ENCODE peak calls at places on chromosomes 5 and 9, in four cellular contexts. P is H1, X is HepG2, N is GM12878. Y is an unnamed sample.

GRCh38 chr9:4721736-4722135 is 19.3 kb downstream of the AK3 start:
- DNase-seq in P (no peak), X (no peak), N (no peak), Y (no peak)

GRCh38 chr5:133365326-133365725 is 247.0 kb downstream of the FSTL4 start:
- DNase-seq in P (peak), X (no peak), N (no peak), Y (peak)

GRCh38 chr5:134189031-134189430 is 12.3 kb upstream of the SKP1 start:
- DNase-seq in P (no peak), X (no peak), N (no peak), Y (no peak)

GRCh38 chr5:81829242-81829641 is 78.3 kb upstream of the SSBP2 start:
- DNase-seq in P (no peak), X (no peak), N (no peak), Y (no peak)

GRCh38 chr5:68730220-68731010 is 363.4 kb upstream of the SLC30A5 start:
- DNase-seq in P (no peak), X (no peak), N (no peak), Y (peak)

GRCh38 chr5:58886315-58887207 is 303.7 kb downstream of the RAB3C start:
- DNase-seq in P (peak), X (peak), N (no peak), Y (peak)

GRCh38 chr5:176948458-176948857 is 49.3 kb upstream of the HK3 start:
- DNase-seq in P (no peak), X (no peak), N (no peak), Y (no peak)

GRCh38 chr9:134474058-134474370 is 147.8 kb downstream of the RXRA start:
- DNase-seq in P (no peak), X (no peak), N (no peak), Y (no peak)

GRCh38 chr9:20989923-20990341 is 41.5 kb downstream of the HACD4 start:
- DNase-seq in P (no peak), X (no peak), N (no peak), Y (no peak)

GRCh38 chr9:130662927-130663257 is 1.5 kb upstream of the PRDM12 start:
- DNase-seq in P (no peak), X (no peak), N (no peak), Y (no peak)

GRCh38 chr5:141369994-141370848 is at the start of gene PCDHGB3:
- DNase-seq in P (no peak), X (no peak), N (no peak), Y (peak)

GRCh38 chr5:113212244-113212920 is 222.4 kb downstream of the TSSK1B start:
- DNase-seq in P (no peak), X (no peak), N (no peak), Y (no peak)

GRCh38 chr5:71880531-71880930 is 161.5 kb downstream of the CARTPT start:
- DNase-seq in P (no peak), X (no peak), N (no peak), Y (no peak)

GRCh38 chr9:69060766-69061165 is 25.2 kb downstream of the FXN start:
- DNase-seq in P (no peak), X (no peak), N (no peak), Y (no peak)

GRCh38 chr5:126508962-126509279 is 85.7 kb downstream of the GRAMD2B start:
- DNase-seq in P (no peak), X (no peak), N (no peak), Y (no peak)

GRCh38 chr9:6106576-6107339 is 91.3 kb upstream of the RANBP6 start:
- DNase-seq in P (peak), X (peak), N (peak), Y (peak)

GRCh38 chr9:15469406-15469805 is 41.4 kb downstream of the PSIP1 start:
- DNase-seq in P (no peak), X (no peak), N (no peak), Y (no peak)

GRCh38 chr9:38065369-38066075 is 3.5 kb downstream of the SHB start:
- DNase-seq in P (no peak), X (no peak), N (no peak), Y (peak)

GRCh38 chr5:37838152-37838932 is 1.5 kb downstream of the GDNF start:
- DNase-seq in P (peak), X (no peak), N (no peak), Y (no peak)

GRCh38 chr5:114055318-114055788 is 306.5 kb upstream of the KCNN2 start:
- DNase-seq in P (peak), X (no peak), N (no peak), Y (no peak)

GRCh38 chr5:141514330-141515111 is 25.6 kb downstream of the PCDHGC5 start:
- DNase-seq in P (no peak), X (no peak), N (no peak), Y (no peak)

GRCh38 chr9:79768199-79768598 is 196.4 kb downstream of the TLE4 start:
- DNase-seq in P (no peak), X (no peak), N (no peak), Y (no peak)

GRCh38 chr5:151078490-151079262 is 2.2 kb downstream of the TNIP1 start:
- DNase-seq in P (no peak), X (no peak), N (no peak), Y (no peak)

GRCh38 chr9:108039012-108039411 is 549.4 kb upstream of the KLF4 start:
- DNase-seq in P (no peak), X (no peak), N (no peak), Y (no peak)

GRCh38 chr5:10352404-10353240 is 873 bp upstream of the MARCHF6 start:
- DNase-seq in P (no peak), X (peak), N (peak), Y (peak)

GRCh38 chr9:91282292-91282691 is 79.4 kb downstream of the AUH start:
- DNase-seq in P (no peak), X (peak), N (no peak), Y (no peak)
- TF ChIP-seq HDAC6 in P (no peak), X (no peak), N (no peak), Y (no peak)

GRCh38 chr5:135246923-135247795 is 151.9 kb downstream of the MACROH2A1 start:
- DNase-seq in P (peak), X (no peak), N (no peak), Y (peak)
- TF ChIP-seq HDAC2 in P (no peak), X (no peak), N (no peak), Y (peak)

GRCh38 chr5:175088963-175089362 is 355.0 kb downstream of the DRD1 start:
- DNase-seq in P (no peak), X (no peak), N (no peak), Y (no peak)
- TF ChIP-seq HDAC6 in P (no peak), X (no peak), N (no peak), Y (no peak)

GRCh38 chr5:1641560-1642166 is 117.9 kb upstream of the LPCAT1 start:
- DNase-seq in P (no peak), X (peak), N (peak), Y (peak)
- TF ChIP-seq HDAC2 in P (no peak), X (no peak), N (no peak), Y (no peak)

GRCh38 chr5:39624268-39624886 is 199.6 kb upstream of the DAB2 start:
- DNase-seq in P (no peak), X (peak), N (peak), Y (no peak)
- TF ChIP-seq HDAC6 in P (no peak), X (no peak), N (no peak), Y (no peak)

GRCh38 chr5:14451866-14452265 is 129.7 kb upstream of the OTULINL start:
- DNase-seq in P (peak), X (no peak), N (no peak), Y (no peak)

GRCh38 chr5:14450055-14450524 is 131.5 kb upstream of the OTULINL start:
- DNase-seq in P (no peak), X (no peak), N (no peak), Y (no peak)

GRCh38 chr5:14447958-14448881 is 133.4 kb upstream of the OTULINL start:
- DNase-seq in P (no peak), X (no peak), N (peak), Y (no peak)

GRCh38 chr5:14445581-14446290 is 135.9 kb upstream of the OTULINL start:
- DNase-seq in P (no peak), X (no peak), N (no peak), Y (no peak)

GRCh38 chr5:14449052-14449661 is 132.4 kb upstream of the OTULINL start:
- DNase-seq in P (no peak), X (no peak), N (no peak), Y (no peak)
- TF ChIP-seq HDAC2 in P (no peak), X (no peak), N (no peak), Y (no peak)

GRCh38 chr5:55994502-55994997 is at the start of gene IL6ST:
- DNase-seq in P (no peak), X (peak), N (no peak), Y (no peak)
- TF ChIP-seq HDAC6 in P (no peak), X (no peak), N (no peak), Y (no peak)

GRCh38 chr5:53211799-53212198 is 102.2 kb upstream of the MOCS2 start:
- DNase-seq in P (no peak), X (no peak), N (no peak), Y (no peak)
- TF ChIP-seq HDAC2 in P (no peak), X (no peak), N (no peak), Y (no peak)

DNA sequence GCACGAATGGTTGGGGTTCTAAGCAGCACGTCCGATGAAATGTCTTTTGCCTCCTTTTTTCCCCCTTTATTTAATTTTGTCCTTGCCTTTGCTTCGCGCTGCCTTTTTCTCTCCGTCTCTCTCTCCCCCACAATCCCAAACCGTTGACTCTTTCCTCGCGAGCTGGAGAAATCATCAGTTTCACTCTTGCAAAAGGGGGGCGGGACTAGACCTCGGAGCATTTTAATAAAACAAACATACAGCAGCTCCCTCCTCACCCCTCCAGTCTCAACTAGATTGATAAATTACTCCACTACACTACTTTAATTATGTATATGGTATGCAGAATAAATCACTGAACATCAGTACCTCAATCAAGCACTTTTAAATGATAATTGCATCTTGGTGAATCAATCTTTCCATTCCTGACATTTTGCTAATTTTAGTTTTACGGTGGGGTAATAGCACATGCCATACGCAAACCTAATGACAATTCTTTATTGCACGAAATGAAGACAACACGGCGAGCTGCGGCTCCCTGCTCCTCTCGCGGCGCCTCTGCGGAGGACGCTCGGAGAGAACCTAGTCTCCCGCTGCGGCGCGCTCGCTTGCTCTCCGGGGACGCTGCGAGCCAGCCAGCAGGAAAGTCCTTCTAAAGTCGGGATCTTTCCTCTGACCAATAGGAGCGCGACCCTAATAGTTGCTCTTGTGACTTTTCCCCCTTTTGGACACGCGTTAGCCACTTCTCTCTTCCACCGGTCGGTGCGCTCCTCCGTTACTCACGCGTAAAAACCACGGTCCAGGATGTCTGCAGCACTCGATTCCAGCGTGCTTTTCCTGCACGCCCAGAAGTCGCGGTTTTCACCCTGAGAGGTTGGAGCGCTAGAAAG is 816 bp upstream of the MEF2C start:
- DNase-seq in P (peak), X (no peak), N (no peak), Y (peak)
- TF ChIP-seq HDAC6 in P (no peak), X (no peak), N (peak), Y (no peak)

GRCh38 chr5:1761453-1761755 is 38.2 kb downstream of the MRPL36 start:
- DNase-seq in P (peak), X (no peak), N (no peak), Y (no peak)
- TF ChIP-seq HDAC2 in P (no peak), X (no peak), N (no peak), Y (no peak)